ENCODE peak calls at places on chromosomes 16 and 17, in five cellular contexts. N is heart right ventricle, T is A673, A is neural crest cell, D is nephron progenitor cell. B is an unnamed sample.

GRCh38 chr16:81519298-81520150 is 74.9 kb downstream of the CMIP start:
- DNase-seq in N (no peak), A (no peak), D (no peak), T (no peak), B (no peak)

GRCh38 chr17:27892542-27892865 is 661 bp downstream of the LYRM9 start:
- DNase-seq in A (no peak), N (no peak), T (no peak), D (no peak), B (no peak)

GRCh38 chr17:44159519-44160210 is 10.8 kb upstream of the ASB16 start:
- DNase-seq in D (no peak), N (no peak), A (no peak), T (no peak), B (no peak)

GRCh38 chr16:87556941-87557459 is 45.3 kb upstream of the JPH3 start:
- DNase-seq in A (no peak), N (peak; percentile 73), D (peak; percentile 38), T (no peak), B (peak; percentile 39)

GRCh38 chr17:51260960-51261958 is 913 bp downstream of the UTP18 start:
- DNase-seq in T (peak; percentile 68), A (peak; percentile 61), D (peak; percentile 86), N (peak; percentile 69), B (peak; percentile 62)

GRCh38 chr17:18217412-18218015 is 7.9 kb upstream of the LLGL1 start:
- DNase-seq in D (peak; percentile 90), A (peak; percentile 91), T (peak; percentile 66), N (peak; percentile 79), B (peak; percentile 74)

GRCh38 chr17:82416771-82417170 is 1.4 kb upstream of the HEXD start:
- DNase-seq in T (no peak), D (no peak), A (no peak), N (no peak), B (no peak)

GRCh38 chr16:35339337-35339736 is 1879.9 kb downstream of the TP53TG3F start:
- DNase-seq in N (no peak), D (no peak), T (no peak), A (no peak), B (no peak)

GRCh38 chr16:53933407-53933806 is 229.5 kb downstream of the FTO start:
- DNase-seq in T (no peak), A (no peak), N (no peak), D (no peak), B (no peak)

GRCh38 chr17:81832608-81833159 is 407 bp downstream of the MCRIP1 start:
- DNase-seq in N (no peak), A (peak; percentile 13), T (peak; percentile 41), D (no peak), B (no peak)

DNA sequence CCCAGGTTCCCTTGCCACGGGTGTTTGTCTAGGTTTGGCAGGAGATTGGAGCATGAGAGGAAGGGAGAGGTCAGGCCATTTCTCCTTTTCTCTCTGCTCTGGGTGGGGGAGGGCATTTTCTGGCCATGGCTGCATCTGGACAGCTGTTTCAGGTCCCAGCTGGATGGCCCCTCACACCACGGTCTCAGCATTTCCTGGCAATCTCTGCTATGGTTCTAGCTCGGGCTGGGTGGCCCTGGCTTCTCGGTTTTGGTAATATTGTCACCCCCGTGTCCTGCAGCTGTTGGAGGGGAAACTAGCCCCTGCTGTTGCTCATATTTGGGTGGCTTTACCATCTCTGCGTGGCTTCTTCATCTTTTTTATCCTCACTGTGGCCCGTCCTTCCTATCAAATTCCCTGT is 11.5 kb upstream of the NLRP1 start:
- DNase-seq in D (no peak), N (no peak), A (no peak), T (no peak), B (no peak)
- TF ChIP-seq CTCF in D (no peak), N (no peak), A (no peak), T (no peak), B (no peak)

DNA sequence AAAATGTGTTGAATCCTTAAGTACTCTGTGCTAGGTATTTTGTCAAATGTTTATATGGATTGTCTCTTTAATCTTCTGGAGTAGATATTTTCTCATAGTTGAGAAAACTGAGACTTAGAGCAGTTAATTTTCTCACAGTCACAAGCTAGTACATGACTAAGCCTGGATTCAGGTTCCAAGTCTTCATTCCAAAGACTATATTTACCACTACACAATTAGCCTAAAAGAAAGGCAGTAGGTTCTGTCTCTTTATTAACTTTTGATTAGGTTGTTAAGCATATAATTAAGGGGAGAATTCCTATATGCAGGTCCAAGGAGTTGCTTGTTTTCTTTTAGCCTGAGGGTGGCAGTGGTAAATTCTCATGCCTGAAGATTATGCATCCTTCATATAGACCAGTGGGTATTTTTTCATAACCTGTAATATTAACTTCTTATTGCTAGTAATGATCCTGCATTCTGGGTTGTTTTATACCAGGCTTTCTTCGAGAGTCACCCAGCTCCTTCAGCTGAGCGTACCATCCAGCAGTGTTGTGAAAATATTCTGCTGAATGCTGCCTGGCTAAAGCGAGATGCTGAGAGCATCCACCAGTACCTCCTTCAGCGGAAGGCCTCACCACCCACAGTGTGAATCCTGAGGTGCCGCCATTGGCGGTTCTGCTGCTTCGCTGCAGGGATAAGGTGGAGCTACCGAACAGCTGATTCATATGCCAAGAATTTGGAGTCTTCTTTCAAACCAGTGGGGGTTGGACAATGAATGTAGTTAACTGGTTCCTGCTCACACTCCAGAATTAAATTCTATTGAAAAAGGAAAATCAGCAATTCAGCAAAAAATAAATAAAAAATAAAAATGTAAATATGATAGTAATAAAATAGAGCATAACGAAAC is 28.2 kb upstream of the KPNB1 start:
- DNase-seq in T (peak; percentile 73), N (peak; percentile 24), D (peak; percentile 12), A (no peak), B (no peak)
- TF ChIP-seq CTCF in T (peak; percentile 21), N (no peak), D (no peak), A (no peak), B (no peak)

DNA sequence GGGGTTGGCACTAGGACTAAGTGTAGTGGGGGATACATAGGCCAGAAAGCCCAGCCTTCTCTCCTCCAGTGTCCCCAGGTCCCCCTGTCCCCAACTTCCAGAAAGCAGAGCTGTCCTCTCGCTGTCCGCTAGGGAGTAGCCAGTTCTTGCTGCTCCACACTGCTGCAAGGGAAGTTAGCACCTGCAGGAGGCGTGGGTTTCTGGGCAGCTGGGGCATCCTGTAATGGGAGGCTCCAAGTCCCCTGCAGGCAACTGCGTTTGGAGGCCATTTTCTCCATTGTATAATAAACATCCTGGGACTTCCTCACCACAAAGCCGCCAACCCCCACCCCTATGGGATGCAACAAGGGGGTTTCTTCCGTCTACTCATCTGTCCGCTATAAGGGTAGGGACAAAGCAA is 1.7 kb downstream of the RPRML start:
- DNase-seq in T (peak; percentile 32), D (peak; percentile 66), N (no peak), A (peak; percentile 61), B (no peak)
- TF ChIP-seq CTCF in T (no peak), D (peak; percentile 41), N (no peak), A (peak; percentile 62), B (no peak)

GRCh38 chr16:48114410-48114809 is 41.4 kb downstream of the ABCC12 start:
- DNase-seq in N (no peak), A (no peak), D (no peak), T (no peak), B (no peak)

GRCh38 chr16:48112603-48113400 is 43.0 kb downstream of the ABCC12 start:
- DNase-seq in A (no peak), T (no peak), D (no peak), N (peak; percentile 34), B (no peak)

GRCh38 chr16:48109496-48109895 is 46.3 kb downstream of the ABCC12 start:
- DNase-seq in A (peak; percentile 12), D (no peak), T (no peak), N (no peak), B (no peak)

GRCh38 chr16:48113471-48113870 is 42.3 kb downstream of the ABCC12 start:
- DNase-seq in D (no peak), N (no peak), T (no peak), A (no peak), B (no peak)

DNA sequence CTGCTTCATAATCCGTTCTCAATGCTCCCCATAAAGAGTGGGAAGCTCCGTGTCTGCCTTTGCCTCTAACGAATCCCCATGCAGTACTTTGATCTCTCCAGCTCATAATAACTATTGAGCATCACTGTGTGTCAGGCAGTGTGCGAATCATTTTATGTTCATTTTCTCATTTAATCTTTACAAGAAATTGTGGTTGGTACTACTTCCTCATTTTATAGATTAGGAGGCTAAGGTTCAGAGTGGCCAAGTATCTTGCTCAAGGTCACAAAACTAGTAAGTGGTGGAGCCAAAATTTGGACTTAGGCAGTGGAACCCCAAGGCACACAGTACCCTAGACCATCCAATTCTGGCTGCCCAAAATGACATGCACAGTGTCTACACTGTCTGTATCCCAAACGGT is 44.8 kb downstream of the ABCC12 start:
- DNase-seq in N (no peak), D (no peak), T (no peak), A (no peak), B (no peak)
- TF ChIP-seq CTCF in N (no peak), D (no peak), T (no peak), A (no peak), B (no peak)

DNA sequence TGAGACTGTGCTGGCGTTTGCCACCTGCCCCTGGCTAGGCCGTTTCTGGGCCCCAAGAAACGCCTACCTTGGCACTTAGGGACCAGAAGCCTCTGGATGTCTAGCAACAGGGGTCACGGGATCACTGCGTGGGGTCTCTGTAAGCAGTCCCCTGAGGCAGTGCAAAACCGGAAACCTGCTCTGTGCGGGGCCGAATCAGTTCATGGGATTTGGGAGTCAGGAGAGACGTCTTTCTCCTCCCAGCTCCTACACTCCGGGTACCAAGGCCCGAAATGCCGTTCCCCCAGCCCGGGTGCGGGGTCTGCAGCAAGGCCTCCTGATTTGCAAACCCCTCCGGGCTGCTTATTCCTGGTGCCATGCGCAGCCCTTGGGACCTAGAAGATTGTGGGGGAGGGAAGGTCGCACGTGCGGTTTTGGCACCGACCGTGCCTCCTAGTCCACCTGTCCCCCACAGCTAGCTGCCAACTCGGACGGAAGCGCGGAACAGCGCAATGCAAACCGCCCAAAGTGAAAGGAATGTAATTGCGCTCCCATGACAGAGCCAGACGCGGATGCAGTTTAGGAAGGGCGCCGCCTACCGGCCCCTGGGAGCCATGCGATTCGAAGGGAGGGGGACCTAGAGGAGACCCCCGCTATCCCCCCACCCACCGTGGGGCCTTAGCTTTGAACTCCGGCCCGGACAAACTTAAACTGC is 6.5 kb downstream of the IRX5 start:
- DNase-seq in N (peak; percentile 52), T (no peak), A (peak; percentile 69), D (peak; percentile 83), B (peak; percentile 72)
- TF ChIP-seq CTCF in N (peak; percentile 70), T (no peak), A (peak; percentile 88), D (peak; percentile 91), B (no peak)

B was measured in lung.